ENCODE peak calls at places on chromosomes 5 and 9, in eight cellular contexts. One of them, this sample, is unnamed. For H3K9me3, the result is how much of the 10 kb centered on the place peaks cover.

GRCh38 chr5:170362102-170362501 is 27.1 kb downstream of the KCNMB1 start:
- DNase-seq in left lung: no peak
- DNase-seq in CD4-positive, alpha-beta T cell: no peak
- DNase-seq in adrenal gland: no peak
- DNase-seq in upper lobe of right lung: no peak
- DNase-seq in SK-N-SH: no peak
- DNase-seq in K562: no peak
- DNase-seq in CD8-positive, alpha-beta T cell: no peak
- DNase-seq in this sample: no peak

GRCh38 chr9:98943682-98944129 is at the start of gene COL15A1:
- DNase-seq in left lung: no peak
- DNase-seq in CD4-positive, alpha-beta T cell: no peak
- DNase-seq in adrenal gland: peak
- DNase-seq in upper lobe of right lung: no peak
- DNase-seq in SK-N-SH: peak
- DNase-seq in K562: peak
- DNase-seq in CD8-positive, alpha-beta T cell: no peak
- DNase-seq in this sample: no peak

GRCh38 chr9:89447416-89447815 is 50.5 kb downstream of the SEMA4D start:
- DNase-seq in left lung: no peak
- DNase-seq in CD4-positive, alpha-beta T cell: no peak
- DNase-seq in adrenal gland: no peak
- DNase-seq in upper lobe of right lung: no peak
- DNase-seq in SK-N-SH: no peak
- DNase-seq in K562: no peak
- DNase-seq in CD8-positive, alpha-beta T cell: no peak
- DNase-seq in this sample: no peak

GRCh38 chr9:112338561-112338960 is 5.1 kb upstream of the PTBP3 start:
- DNase-seq in left lung: no peak
- DNase-seq in CD4-positive, alpha-beta T cell: no peak
- DNase-seq in adrenal gland: peak
- DNase-seq in upper lobe of right lung: no peak
- DNase-seq in SK-N-SH: no peak
- DNase-seq in K562: no peak
- DNase-seq in CD8-positive, alpha-beta T cell: no peak
- DNase-seq in this sample: no peak

GRCh38 chr5:74471875-74472274 is 168.7 kb downstream of the ENC1 start:
- DNase-seq in left lung: no peak
- DNase-seq in CD4-positive, alpha-beta T cell: no peak
- DNase-seq in adrenal gland: no peak
- DNase-seq in upper lobe of right lung: no peak
- DNase-seq in SK-N-SH: no peak
- DNase-seq in K562: no peak
- DNase-seq in CD8-positive, alpha-beta T cell: no peak
- DNase-seq in this sample: no peak

GRCh38 chr5:5980601-5981000 is 397.7 kb downstream of the MED10 start:
- DNase-seq in left lung: no peak
- DNase-seq in CD4-positive, alpha-beta T cell: no peak
- DNase-seq in adrenal gland: no peak
- DNase-seq in upper lobe of right lung: no peak
- DNase-seq in SK-N-SH: no peak
- DNase-seq in K562: no peak
- DNase-seq in CD8-positive, alpha-beta T cell: no peak
- DNase-seq in this sample: no peak

GRCh38 chr5:72837524-72838096 is 21.1 kb downstream of the TNPO1 start:
- DNase-seq in left lung: no peak
- DNase-seq in CD4-positive, alpha-beta T cell: no peak
- DNase-seq in adrenal gland: no peak
- DNase-seq in upper lobe of right lung: no peak
- DNase-seq in SK-N-SH: no peak
- DNase-seq in K562: no peak
- DNase-seq in CD8-positive, alpha-beta T cell: no peak
- DNase-seq in this sample: no peak

GRCh38 chr9:113151696-113152630 is 1.2 kb downstream of the SLC31A2 start:
- DNase-seq in left lung: no peak
- DNase-seq in CD4-positive, alpha-beta T cell: no peak
- DNase-seq in adrenal gland: no peak
- DNase-seq in upper lobe of right lung: no peak
- DNase-seq in SK-N-SH: no peak
- DNase-seq in K562: no peak
- DNase-seq in CD8-positive, alpha-beta T cell: no peak
- DNase-seq in this sample: no peak

GRCh38 chr5:57825026-57825683 is 342.5 kb upstream of the ACTBL2 start:
- DNase-seq in left lung: no peak
- DNase-seq in CD4-positive, alpha-beta T cell: no peak
- DNase-seq in adrenal gland: no peak
- DNase-seq in upper lobe of right lung: no peak
- DNase-seq in SK-N-SH: no peak
- DNase-seq in K562: no peak
- DNase-seq in CD8-positive, alpha-beta T cell: no peak
- DNase-seq in this sample: no peak

GRCh38 chr9:113591899-113592625 is 128.5 kb downstream of the RGS3 start:
- DNase-seq in left lung: no peak
- DNase-seq in CD4-positive, alpha-beta T cell: no peak
- DNase-seq in adrenal gland: no peak
- DNase-seq in upper lobe of right lung: no peak
- DNase-seq in SK-N-SH: no peak
- DNase-seq in K562: no peak
- DNase-seq in CD8-positive, alpha-beta T cell: no peak
- DNase-seq in this sample: no peak

GRCh38 chr5:137815202-137815990 is 52.3 kb upstream of the MYOT start:
- DNase-seq in left lung: no peak
- DNase-seq in CD4-positive, alpha-beta T cell: no peak
- DNase-seq in adrenal gland: peak
- DNase-seq in upper lobe of right lung: no peak
- DNase-seq in SK-N-SH: no peak
- DNase-seq in K562: no peak
- DNase-seq in CD8-positive, alpha-beta T cell: no peak
- DNase-seq in this sample: no peak

GRCh38 chr5:149203896-149204544 is 62.7 kb downstream of the ABLIM3 start:
- DNase-seq in left lung: no peak
- DNase-seq in CD4-positive, alpha-beta T cell: no peak
- DNase-seq in adrenal gland: no peak
- DNase-seq in upper lobe of right lung: no peak
- DNase-seq in SK-N-SH: no peak
- DNase-seq in K562: no peak
- DNase-seq in CD8-positive, alpha-beta T cell: no peak
- DNase-seq in this sample: no peak

GRCh38 chr5:149904293-149904886 is 40.2 kb downstream of the PDE6A start:
- DNase-seq in left lung: no peak
- DNase-seq in CD4-positive, alpha-beta T cell: no peak
- DNase-seq in adrenal gland: peak
- DNase-seq in upper lobe of right lung: no peak
- DNase-seq in SK-N-SH: peak
- DNase-seq in K562: peak
- DNase-seq in CD8-positive, alpha-beta T cell: no peak
- DNase-seq in this sample: no peak

GRCh38 chr9:90009447-90009846 is 404.6 kb downstream of the GADD45G start:
- DNase-seq in left lung: no peak
- DNase-seq in CD4-positive, alpha-beta T cell: no peak
- DNase-seq in adrenal gland: no peak
- DNase-seq in upper lobe of right lung: no peak
- DNase-seq in SK-N-SH: no peak
- DNase-seq in K562: no peak
- DNase-seq in CD8-positive, alpha-beta T cell: no peak
- DNase-seq in this sample: no peak

GRCh38 chr5:131209506-131210191 is 38.9 kb downstream of the LYRM7 start:
- DNase-seq in left lung: peak
- DNase-seq in CD4-positive, alpha-beta T cell: peak
- DNase-seq in adrenal gland: no peak
- DNase-seq in upper lobe of right lung: no peak
- DNase-seq in SK-N-SH: no peak
- DNase-seq in K562: no peak
- DNase-seq in CD8-positive, alpha-beta T cell: peak
- DNase-seq in this sample: peak

GRCh38 chr5:122030251-122030650 is 47.8 kb downstream of the LOX start:
- DNase-seq in left lung: no peak
- DNase-seq in CD4-positive, alpha-beta T cell: no peak
- DNase-seq in adrenal gland: no peak
- DNase-seq in upper lobe of right lung: no peak
- DNase-seq in SK-N-SH: no peak
- DNase-seq in K562: peak
- DNase-seq in CD8-positive, alpha-beta T cell: no peak
- DNase-seq in this sample: no peak

GRCh38 chr5:36478646-36479307 is 127.6 kb upstream of the SLC1A3 start:
- DNase-seq in left lung: no peak
- DNase-seq in CD4-positive, alpha-beta T cell: no peak
- DNase-seq in adrenal gland: no peak
- DNase-seq in upper lobe of right lung: no peak
- DNase-seq in SK-N-SH: no peak
- DNase-seq in K562: no peak
- DNase-seq in CD8-positive, alpha-beta T cell: no peak
- DNase-seq in this sample: no peak

GRCh38 chr5:144405986-144406385 is 235.3 kb downstream of the KCTD16 start:
- DNase-seq in left lung: no peak
- DNase-seq in CD4-positive, alpha-beta T cell: no peak
- DNase-seq in adrenal gland: no peak
- DNase-seq in upper lobe of right lung: no peak
- DNase-seq in SK-N-SH: no peak
- DNase-seq in K562: no peak
- DNase-seq in CD8-positive, alpha-beta T cell: no peak
- DNase-seq in this sample: no peak

GRCh38 chr9:106716820-106717219 is 146.1 kb upstream of the ZNF462 start:
- DNase-seq in left lung: no peak
- DNase-seq in CD4-positive, alpha-beta T cell: no peak
- DNase-seq in adrenal gland: no peak
- DNase-seq in upper lobe of right lung: no peak
- DNase-seq in SK-N-SH: no peak
- DNase-seq in K562: no peak
- DNase-seq in CD8-positive, alpha-beta T cell: no peak
- DNase-seq in this sample: no peak

GRCh38 chr5:123874600-123875201 is 362.7 kb downstream of the CSNK1G3 start:
- DNase-seq in left lung: no peak
- DNase-seq in CD4-positive, alpha-beta T cell: no peak
- DNase-seq in adrenal gland: no peak
- DNase-seq in upper lobe of right lung: no peak
- DNase-seq in SK-N-SH: no peak
- DNase-seq in K562: no peak
- DNase-seq in CD8-positive, alpha-beta T cell: no peak
- DNase-seq in this sample: no peak

GRCh38 chr9:70983723-70984280 is 137.6 kb downstream of the TRPM3 start:
- DNase-seq in left lung: no peak
- DNase-seq in CD4-positive, alpha-beta T cell: no peak
- DNase-seq in adrenal gland: no peak
- DNase-seq in upper lobe of right lung: no peak
- DNase-seq in SK-N-SH: no peak
- DNase-seq in K562: no peak
- DNase-seq in CD8-positive, alpha-beta T cell: no peak
- DNase-seq in this sample: no peak

GRCh38 chr5:178324481-178325310 is 92.1 kb upstream of the PHYKPL start:
- DNase-seq in left lung: peak
- DNase-seq in CD4-positive, alpha-beta T cell: no peak
- DNase-seq in adrenal gland: no peak
- DNase-seq in upper lobe of right lung: peak
- DNase-seq in SK-N-SH: no peak
- DNase-seq in K562: no peak
- DNase-seq in CD8-positive, alpha-beta T cell: no peak
- DNase-seq in this sample: no peak
- H3K27ac ChIP-seq in left lung: no peak
- H3K27ac ChIP-seq in CD4-positive, alpha-beta T cell: no peak
- H3K27ac ChIP-seq in adrenal gland: no peak
- H3K27ac ChIP-seq in upper lobe of right lung: no peak
- H3K27ac ChIP-seq in SK-N-SH: no peak
- H3K27ac ChIP-seq in K562: no peak
- H3K27ac ChIP-seq in CD8-positive, alpha-beta T cell: no peak
- H3K27ac ChIP-seq in this sample: no peak

GRCh38 chr9:116689633-116690032 is 2.5 kb downstream of the TRIM32 start:
- DNase-seq in left lung: no peak
- DNase-seq in CD4-positive, alpha-beta T cell: no peak
- DNase-seq in adrenal gland: no peak
- DNase-seq in upper lobe of right lung: no peak
- DNase-seq in SK-N-SH: no peak
- DNase-seq in K562: peak
- DNase-seq in CD8-positive, alpha-beta T cell: no peak
- DNase-seq in this sample: no peak
- H3K9me3 ChIP-seq in left lung: under half
- H3K9me3 ChIP-seq in CD4-positive, alpha-beta T cell: under half
- H3K9me3 ChIP-seq in adrenal gland: under half
- H3K9me3 ChIP-seq in upper lobe of right lung: under half
- H3K9me3 ChIP-seq in SK-N-SH: under half
- H3K9me3 ChIP-seq in K562: under half
- H3K9me3 ChIP-seq in CD8-positive, alpha-beta T cell: under half
- H3K9me3 ChIP-seq in this sample: under half

GRCh38 chr9:127664678-127665507 is 41.9 kb upstream of the CFAP157 start:
- DNase-seq in left lung: no peak
- DNase-seq in CD4-positive, alpha-beta T cell: no peak
- DNase-seq in adrenal gland: no peak
- DNase-seq in upper lobe of right lung: no peak
- DNase-seq in SK-N-SH: peak
- DNase-seq in K562: no peak
- DNase-seq in CD8-positive, alpha-beta T cell: no peak
- DNase-seq in this sample: no peak
- H3K27ac ChIP-seq in left lung: peak
- H3K27ac ChIP-seq in CD4-positive, alpha-beta T cell: no peak
- H3K27ac ChIP-seq in adrenal gland: no peak
- H3K27ac ChIP-seq in upper lobe of right lung: no peak
- H3K27ac ChIP-seq in SK-N-SH: peak
- H3K27ac ChIP-seq in K562: no peak
- H3K27ac ChIP-seq in CD8-positive, alpha-beta T cell: no peak
- H3K27ac ChIP-seq in this sample: no peak

DNA sequence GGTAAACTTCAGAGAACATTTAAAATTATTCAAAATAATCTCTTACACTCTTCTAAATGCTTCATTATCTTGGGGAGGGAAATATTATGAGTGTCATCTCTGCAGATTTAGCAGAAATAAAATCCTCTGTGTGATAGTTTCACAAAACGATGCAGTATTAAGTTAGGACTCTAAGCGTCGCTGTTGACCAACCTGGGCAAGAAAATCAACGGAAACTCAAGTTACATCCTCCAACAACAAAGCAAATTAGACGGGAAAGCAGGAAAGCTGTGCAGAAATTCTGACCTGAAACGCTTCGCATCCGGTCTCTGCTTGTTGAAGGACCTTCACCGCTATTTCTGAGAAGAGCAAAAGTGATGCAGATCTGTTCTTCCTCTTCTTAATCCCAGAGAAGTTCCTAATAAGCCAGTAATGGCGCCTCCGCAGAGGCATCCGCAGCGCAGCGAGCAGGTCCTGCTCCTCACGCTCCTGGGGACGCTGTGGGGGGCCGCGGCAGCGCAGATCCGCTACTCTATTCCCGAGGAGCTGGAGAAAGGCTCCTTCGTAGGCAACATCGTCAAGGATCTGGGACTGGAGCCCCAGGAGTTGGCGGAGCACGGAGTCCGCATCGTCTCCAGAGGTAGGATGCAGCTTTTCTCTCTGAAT is at the start of gene PCDHGA6:
- DNase-seq in left lung: no peak
- DNase-seq in CD4-positive, alpha-beta T cell: no peak
- DNase-seq in adrenal gland: no peak
- DNase-seq in upper lobe of right lung: no peak
- DNase-seq in SK-N-SH: no peak
- DNase-seq in K562: no peak
- DNase-seq in CD8-positive, alpha-beta T cell: no peak
- DNase-seq in this sample: no peak
- H3K9me3 ChIP-seq in left lung: under half
- H3K9me3 ChIP-seq in CD4-positive, alpha-beta T cell: under half
- H3K9me3 ChIP-seq in adrenal gland: under half
- H3K9me3 ChIP-seq in upper lobe of right lung: under half
- H3K9me3 ChIP-seq in SK-N-SH: under half
- H3K9me3 ChIP-seq in K562: under half
- H3K9me3 ChIP-seq in CD8-positive, alpha-beta T cell: under half
- H3K9me3 ChIP-seq in this sample: half or more